ENCODE peak calls at places on chromosomes 4 and X, in nine cellular contexts. A is activated B cell treated with CpG ODN at 0.5 μM for 24 hours; H is activated naive CD4-positive, alpha-beta T cell treated with anti-CD3 and anti-CD28 coated beads for 36 hours; R is stimulated activated naive CD8-positive, alpha-beta T cell treated with anti-CD3 and anti-CD28 coated beads, Interleukin-15, amount 100 ng/mL, for 72 hours; F is sciatic nerve; T is choroid plexus epithelial cell; K is activated CD4-positive, alpha-beta T cell treated with anti-CD3 and anti-CD28 coated beads, Interleukin-2, amount 50 U/mL, for 24 hours; S is epithelial cell of proximal tubule; J is left ventricle myocardium inferior. M is an unnamed sample.
A peak's percentile ranks its signal among the peaks of the same experiment; 100 is the strongest.

GRCh38 chr4:146520894-146521542 is 722 bp downstream of the SLC10A7 start:
- DNase-seq in K (no peak), R (peak; percentile 4), A (no peak), H (peak; percentile 63), F (no peak), J (no peak), T (peak; percentile 80), S (no peak), M (peak; percentile 71)

GRCh38 chr4:176090115-176090514 is 24.5 kb downstream of the WDR17 start:
- DNase-seq in S (no peak), H (no peak), F (no peak), T (no peak), J (no peak), K (no peak), A (no peak), R (no peak), M (no peak)

GRCh38 chr4:54226399-54227260 is 2.5 kb upstream of the PDGFRA start:
- DNase-seq in T (peak; percentile 89), A (no peak), J (peak; percentile 77), F (peak; percentile 87), R (no peak), H (peak; percentile 13), K (no peak), S (no peak), M (no peak)

GRCh38 chr4:140052050-140052449 is 101.9 kb downstream of the MAML3 start:
- DNase-seq in J (peak; percentile 47), A (no peak), H (peak; percentile 67), F (peak; percentile 67), K (no peak), T (peak; percentile 75), S (no peak), R (no peak), M (peak; percentile 7)

GRCh38 chrX:111581086-111581485 is 69.6 kb downstream of the SERTM2 start:
- DNase-seq in A (no peak), F (no peak), R (no peak), J (no peak), T (peak; percentile 43), H (no peak), K (no peak), S (no peak), M (no peak)

GRCh38 chr4:2433609-2434350 is 15.0 kb downstream of the CFAP99 start:
- DNase-seq in A (no peak), H (no peak), S (no peak), R (no peak), T (no peak), F (no peak), K (no peak), J (no peak), M (no peak)

GRCh38 chr4:41069838-41070237 is 144.5 kb downstream of the APBB2 start:
- DNase-seq in R (no peak), T (no peak), F (no peak), J (no peak), A (no peak), H (no peak), S (no peak), K (no peak), M (no peak)

GRCh38 chr4:1767058-1767769 is 25.9 kb upstream of the FGFR3 start:
- DNase-seq in F (no peak), K (no peak), J (no peak), T (no peak), R (no peak), H (no peak), A (peak; percentile 40), S (no peak), M (peak; percentile 33)

GRCh38 chrX:133434197-133434820 is 19.0 kb upstream of the GPC4 start:
- DNase-seq in A (no peak), K (no peak), J (no peak), S (no peak), R (no peak), F (no peak), T (no peak), H (no peak), M (no peak)

GRCh38 chr4:20430555-20430954 is 178.8 kb downstream of the SLIT2 start:
- DNase-seq in F (no peak), T (peak; percentile 66), S (no peak), R (no peak), A (no peak), J (no peak), H (no peak), K (no peak), M (no peak)

GRCh38 chr4:37890501-37891220 is at the start of gene TBC1D1:
- DNase-seq in R (no peak), K (peak; percentile 35), S (no peak), F (peak; percentile 70), H (peak; percentile 61), J (peak; percentile 83), T (no peak), A (peak; percentile 73), M (no peak)

GRCh38 chrX:1673337-1673736 is 58.5 kb downstream of the ASMT start:
- DNase-seq in R (peak; percentile 36), H (peak; percentile 59), T (peak; percentile 48), F (peak; percentile 34), K (no peak), A (no peak), S (no peak), J (no peak), M (peak; percentile 44)

M was measured in erythroblast.